ENCODE peak calls at places on chromosomes 16 and 17, in five cellular contexts. A is neuronal stem cell, F is mesenchymal stem cell, K is H9, S is trophoblast cell. D is an unnamed sample.

GRCh38 chr17:50913120-50913519 is 47.0 kb upstream of the TOB1 start:
- DNase-seq in S (no peak), A (no peak), K (no peak), F (no peak), D (no peak)

GRCh38 chr17:82408938-82409318 is 9.2 kb upstream of the HEXD start:
- DNase-seq in S (no peak), A (no peak), K (no peak), F (no peak), D (no peak)

GRCh38 chr16:72996291-72997062 is 51.5 kb downstream of the ZFHX3 start:
- DNase-seq in S (peak), K (no peak), F (no peak), A (no peak), D (no peak)

GRCh38 chr16:11612110-11612981 is 25.6 kb upstream of the LITAF start:
- DNase-seq in F (no peak), S (peak), A (no peak), K (no peak), D (no peak)

GRCh38 chr16:28878083-28878926 is at the start of gene ATP2A1:
- DNase-seq in S (no peak), K (no peak), F (no peak), A (no peak), D (no peak)

GRCh38 chr16:5059386-5060072 is 6.2 kb downstream of the C16orf89 start:
- DNase-seq in K (peak), A (no peak), F (no peak), S (no peak), D (no peak)

GRCh38 chr17:40290629-40291296 is 3.1 kb downstream of the CDC6 start:
- DNase-seq in F (peak), A (no peak), S (peak), K (no peak), D (peak)

GRCh38 chr16:759110-759910 is 1.2 kb upstream of the MSLN start:
- DNase-seq in F (no peak), K (no peak), S (peak), A (no peak), D (no peak)

GRCh38 chr17:39674702-39675389 is 6.6 kb downstream of the PNMT start:
- DNase-seq in A (no peak), F (no peak), K (peak), S (peak), D (no peak)

GRCh38 chr17:74215332-74215727 is 2.0 kb downstream of the TTYH2 start:
- DNase-seq in F (no peak), A (no peak), S (no peak), K (no peak), D (no peak)

GRCh38 chr17:50331085-50331791 is 14.7 kb upstream of the XYLT2 start:
- DNase-seq in A (no peak), K (no peak), F (no peak), S (no peak), D (peak)

GRCh38 chr16:10182186-10182683 is at the start of gene GRIN2A:
- DNase-seq in A (no peak), F (peak), S (no peak), K (no peak), D (no peak)

GRCh38 chr17:35740997-35741931 is 9.8 kb downstream of the RASL10B start:
- DNase-seq in A (no peak), S (no peak), K (peak), F (no peak), D (no peak)

GRCh38 chr16:53489754-53490153 is 13.3 kb downstream of the AKTIP start:
- DNase-seq in F (no peak), S (no peak), A (no peak), K (no peak), D (no peak)

GRCh38 chr17:6583411-6583810 is 27.1 kb upstream of the PITPNM3 start:
- DNase-seq in F (no peak), K (no peak), S (no peak), A (no peak), D (no peak)

GRCh38 chr16:17471745-17472075 is 950 bp upstream of the XYLT1 start:
- DNase-seq in F (no peak), A (no peak), S (peak), K (no peak), D (peak)

GRCh38 chr16:64362193-64362592 is 759.7 kb downstream of the CDH11 start:
- DNase-seq in S (no peak), F (peak), K (no peak), A (no peak), D (peak)

GRCh38 chr17:36980281-36980761 is 31.6 kb downstream of the AATF start:
- DNase-seq in S (no peak), K (no peak), F (peak), A (no peak), D (peak)

GRCh38 chr16:47780213-47780612 is 319.1 kb downstream of the PHKB start:
- DNase-seq in S (no peak), A (no peak), K (no peak), F (no peak), D (no peak)

GRCh38 chr17:76546556-76547182 is 6.8 kb downstream of the PRCD start:
- DNase-seq in S (no peak), K (no peak), F (peak), A (no peak), D (peak)

GRCh38 chr17:42843358-42843934 is 934 bp upstream of the AOC2 start:
- DNase-seq in K (no peak), S (peak), A (no peak), F (peak), D (peak)

GRCh38 chr17:67633751-67634191 is 84.0 kb upstream of the NOL11 start:
- DNase-seq in F (no peak), S (no peak), K (no peak), A (no peak), D (peak)

GRCh38 chr16:89308391-89309333 is 91.2 kb downstream of the ZNF778 start:
- DNase-seq in K (peak), F (no peak), S (peak), A (no peak), D (no peak)

GRCh38 chr16:89711601-89712475 is 8.9 kb downstream of the VPS9D1 start:
- DNase-seq in K (peak), F (peak), S (no peak), A (no peak), D (peak)

GRCh38 chr17:18968945-18969887 is 17.3 kb downstream of the SLC5A10 start:
- DNase-seq in K (no peak), F (no peak), S (peak), A (no peak), D (no peak)

GRCh38 chr17:29257756-29258155 is 11.1 kb downstream of the CRYBA1 start:
- DNase-seq in K (no peak), S (no peak), A (no peak), F (peak), D (peak)

GRCh38 chr17:62680541-62681052 is 53.1 kb downstream of the MRC2 start:
- DNase-seq in F (no peak), S (no peak), A (no peak), K (peak), D (no peak)

GRCh38 chr16:57795431-57795878 is 6.8 kb downstream of the KIFC3 start:
- DNase-seq in F (peak), S (peak), K (peak), A (no peak), D (peak)

GRCh38 chr16:6977906-6978305 is 354.7 kb upstream of the RBFOX1 start:
- DNase-seq in K (no peak), S (peak), A (no peak), F (no peak), D (no peak)

GRCh38 chr17:65531508-65532431 is 29.7 kb downstream of the AXIN2 start:
- DNase-seq in K (no peak), F (peak), S (peak), A (no peak), D (peak)

GRCh38 chr16:17318200-17318599 is 152.6 kb downstream of the XYLT1 start:
- DNase-seq in A (no peak), S (peak), F (no peak), K (no peak), D (peak)

GRCh38 chr17:66417300-66417719 is 114.9 kb downstream of the PRKCA start:
- DNase-seq in A (no peak), F (no peak), K (no peak), S (peak), D (no peak)

GRCh38 chr17:17540278-17540906 is 44.2 kb upstream of the RASD1 start:
- DNase-seq in F (no peak), S (no peak), K (no peak), A (no peak), D (no peak)

GRCh38 chr17:66200685-66201092 is 8.8 kb upstream of the CEP112 start:
- DNase-seq in A (peak), F (peak), S (peak), K (peak), D (peak)

GRCh38 chr17:40485851-40486512 is 15.4 kb downstream of the TNS4 start:
- DNase-seq in K (no peak), A (no peak), F (peak), S (peak), D (peak)

GRCh38 chr16:57540906-57541753 is 1.3 kb upstream of the ADGRG5 start:
- DNase-seq in K (peak), S (no peak), A (no peak), F (no peak), D (no peak)

GRCh38 chr17:233473-233941 is 52.1 kb upstream of the DOC2B start:
- DNase-seq in A (no peak), F (no peak), K (no peak), S (no peak), D (no peak)

DNA sequence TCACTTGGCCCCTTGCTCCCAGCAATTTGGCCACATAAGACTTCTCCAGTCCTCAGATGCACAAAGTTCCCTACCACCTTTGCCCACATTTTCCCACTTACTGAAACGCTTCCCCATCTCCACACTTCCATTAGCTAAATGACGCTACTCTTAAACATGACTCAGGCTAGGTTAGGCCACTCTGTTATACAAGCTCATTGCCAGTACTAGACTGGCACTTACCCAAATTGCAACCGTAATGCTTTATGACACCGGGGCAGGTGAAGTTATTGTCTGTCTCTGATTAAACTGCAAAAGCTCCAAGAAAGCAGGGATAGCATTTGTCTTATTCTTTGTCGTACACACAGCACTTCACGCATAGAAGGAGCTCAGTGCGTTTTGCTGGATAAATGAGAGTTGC is 29.2 kb downstream of the ASPA start:
- DNase-seq in F (no peak), A (no peak), S (no peak), K (no peak), D (no peak)
- H3K4ac ChIP-seq in F (no peak), A (no peak), S (no peak), K (no peak), D (no peak)

GRCh38 chr16:69345923-69346322 is 5.7 kb downstream of the TMED6 start:
- DNase-seq in A (no peak), F (no peak), S (no peak), K (no peak), D (no peak)
- H2AFZ ChIP-seq in A (no peak), F (no peak), S (no peak), K (no peak), D (no peak)

GRCh38 chr17:3836551-3836950 is 9.5 kb downstream of the NCBP3 start:
- DNase-seq in F (no peak), K (no peak), A (no peak), S (peak), D (no peak)
- H3K23ac ChIP-seq in F (no peak), K (no peak), A (no peak), S (no peak), D (no peak)

GRCh38 chr16:3015865-3016521 is 2.0 kb downstream of the CLDN6 start:
- DNase-seq in K (no peak), S (no peak), A (no peak), F (no peak), D (no peak)

GRCh38 chr16:3017262-3017805 is 649 bp downstream of the CLDN6 start:
- DNase-seq in A (no peak), F (no peak), S (no peak), K (no peak), D (no peak)

GRCh38 chr16:3019594-3020246 is 448 bp upstream of the TNFRSF12A start:
- DNase-seq in F (no peak), A (no peak), K (no peak), S (no peak), D (no peak)

GRCh38 chr16:3020247-3020603 is at the start of gene TNFRSF12A:
- DNase-seq in S (peak), K (peak), A (peak), F (peak), D (peak)

DNA sequence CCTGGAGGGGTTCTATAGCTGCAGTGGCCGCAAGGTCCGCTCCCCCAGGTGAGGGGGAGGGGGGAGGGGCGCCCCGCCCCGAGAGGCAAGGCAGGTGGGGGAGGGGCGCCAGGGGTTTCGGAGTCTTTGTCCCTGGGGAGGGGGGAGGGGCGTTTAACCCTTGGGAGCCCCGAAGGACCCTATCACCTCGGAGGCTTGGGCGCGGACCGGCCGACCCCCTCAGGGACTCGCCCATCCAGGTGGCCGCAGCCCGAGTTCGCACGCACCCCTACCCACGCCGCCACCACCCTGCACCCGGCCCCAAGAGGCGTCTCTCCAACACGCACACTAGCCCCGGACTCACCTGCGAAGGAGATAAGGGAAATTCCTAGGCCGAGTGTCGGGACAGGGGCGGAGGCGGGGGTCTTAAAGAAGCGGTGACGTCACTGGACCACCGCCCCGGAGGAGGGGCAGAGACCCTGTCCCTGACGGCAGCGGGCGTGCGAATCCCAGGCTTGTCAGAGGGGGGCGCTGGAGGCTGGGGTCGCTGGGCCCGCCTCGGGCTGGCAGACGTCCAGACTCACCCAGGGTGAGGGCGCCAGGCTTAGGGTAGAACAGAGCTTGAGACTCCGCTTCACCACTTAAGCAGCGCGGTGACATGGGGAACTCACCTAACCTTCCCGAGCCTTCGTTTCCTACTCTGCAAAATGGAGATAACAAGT is at the start of gene CLDN6:
- DNase-seq in A (peak), F (no peak), S (peak), K (peak), D (no peak)
- H3K4ac ChIP-seq in A (no peak), F (no peak), S (peak), K (no peak), D (no peak)

GRCh38 chr17:48023408-48024148 is 14.0 kb downstream of the COPZ2 start:
- DNase-seq in F (peak), K (peak), S (peak), A (no peak), D (peak)

GRCh38 chr17:48024149-48025039 is 13.2 kb downstream of the COPZ2 start:
- DNase-seq in S (peak), K (peak), A (no peak), F (no peak), D (no peak)

GRCh38 chr17:48025040-48025903 is 12.3 kb downstream of the COPZ2 start:
- DNase-seq in K (peak), F (peak), S (peak), A (peak), D (peak)

GRCh38 chr17:48021964-48022363 is 15.6 kb downstream of the COPZ2 start:
- DNase-seq in A (no peak), K (no peak), S (no peak), F (no peak), D (no peak)

DNA sequence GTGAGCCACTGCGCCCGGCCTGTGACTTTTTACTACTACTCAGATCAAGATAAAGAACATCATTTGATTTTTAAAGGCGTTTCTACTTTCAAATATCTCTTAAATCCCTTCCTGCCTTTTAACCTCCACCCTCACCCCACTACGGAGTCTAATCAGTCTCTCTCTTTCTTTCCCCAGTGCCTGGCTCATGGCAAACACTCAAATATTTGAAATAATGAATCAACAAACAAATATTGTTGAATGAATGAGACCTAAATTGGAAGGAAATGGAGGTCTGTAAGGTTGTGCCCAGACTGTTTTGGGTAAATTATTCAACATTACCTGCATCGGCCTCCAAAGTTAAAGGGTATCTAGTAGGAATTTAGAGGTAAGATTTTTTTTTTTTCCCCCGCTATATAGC is 14.7 kb downstream of the COPZ2 start:
- DNase-seq in S (no peak), A (no peak), K (no peak), F (no peak), D (no peak)
- H2AFZ ChIP-seq in S (no peak), A (peak), K (peak), F (no peak), D (no peak)

GRCh38 chr17:2855063-2855600 is 58.9 kb downstream of the RAP1GAP2 start:
- DNase-seq in F (no peak), A (no peak), S (no peak), K (no peak), D (peak)

GRCh38 chr17:2860045-2860444 is 63.8 kb downstream of the RAP1GAP2 start:
- DNase-seq in K (no peak), F (no peak), S (no peak), A (no peak), D (no peak)

GRCh38 chr17:2853722-2854580 is 57.7 kb downstream of the RAP1GAP2 start:
- DNase-seq in A (no peak), K (no peak), F (peak), S (peak), D (no peak)

GRCh38 chr17:2854662-2855061 is 58.4 kb downstream of the RAP1GAP2 start:
- DNase-seq in A (no peak), K (no peak), F (no peak), S (no peak), D (no peak)

DNA sequence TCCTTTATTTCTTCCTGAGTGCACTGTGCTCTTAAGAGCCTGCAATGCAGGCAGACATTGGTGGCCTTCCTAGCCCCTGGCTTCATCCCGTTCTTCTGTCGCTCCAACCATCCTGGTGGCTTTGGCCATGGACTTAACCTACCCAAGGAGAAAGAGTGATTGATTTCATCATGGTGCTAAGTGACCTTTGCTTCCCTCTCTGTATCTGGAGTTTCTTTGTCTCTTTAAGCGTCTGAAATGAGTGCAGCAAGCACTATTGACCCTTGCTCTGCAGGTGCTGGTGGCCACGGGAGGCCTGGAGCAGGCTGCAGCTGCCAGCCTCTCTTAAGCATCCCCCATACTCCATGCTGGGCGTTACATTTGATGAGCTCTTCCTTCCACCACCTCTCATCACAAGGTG is 60.5 kb downstream of the RAP1GAP2 start:
- DNase-seq in K (no peak), A (no peak), S (no peak), F (no peak), D (no peak)
- H3K23ac ChIP-seq in K (no peak), A (peak), S (no peak), F (no peak), D (no peak)

DNA sequence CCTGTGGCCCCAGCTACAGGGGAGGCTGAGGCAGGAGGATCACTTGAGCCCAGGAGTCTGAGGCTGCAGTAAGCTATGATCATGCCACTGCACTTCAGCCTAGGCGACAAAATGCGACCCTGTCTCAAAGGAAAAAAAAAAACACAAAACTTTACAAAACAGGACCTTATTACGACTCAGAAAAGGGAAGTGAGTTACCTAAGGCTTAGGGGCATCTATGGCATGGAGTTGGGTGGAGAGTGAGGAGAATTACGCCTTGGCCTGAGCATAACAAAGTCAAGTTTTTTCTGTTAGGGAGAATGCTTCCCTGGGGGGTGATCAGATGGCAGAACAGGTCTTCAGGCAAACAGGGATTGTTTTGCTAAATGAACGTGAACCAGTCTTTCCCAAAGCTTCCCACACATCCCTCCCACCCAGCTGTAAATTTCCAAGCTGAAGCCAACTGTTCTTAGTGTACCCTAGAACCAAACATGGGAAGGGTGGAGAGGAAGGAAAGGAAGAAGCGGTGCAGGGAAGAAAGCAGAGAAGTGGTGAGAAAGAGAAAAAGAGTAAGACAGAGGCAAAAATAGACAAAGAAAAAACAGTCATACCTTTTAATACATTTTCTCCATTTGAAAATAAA is 24.6 kb upstream of the TNRC6C start:
- DNase-seq in K (peak), A (no peak), S (peak), F (no peak), D (no peak)
- H3K4ac ChIP-seq in K (no peak), A (no peak), S (no peak), F (no peak), D (no peak)

GRCh38 chr17:1568950-1569810 is 6.6 kb upstream of the PITPNA start:
- DNase-seq in A (no peak), S (no peak), F (no peak), K (peak), D (no peak)
- H2AFZ ChIP-seq in A (no peak), S (no peak), F (peak), K (no peak), D (peak)

D was measured in IMR-90.